ENCODE peak calls at places on chromosomes 4 and X, in nine cellular contexts. F, W, B, S, U, V, H, L and K are unnamed samples. For H3K4me1 and H3K36me3, the result is how much of the 10 kb centered on the place peaks cover.

GRCh38 chr4:27046851-27047250 is 186.2 kb downstream of the STIM2 start:
- DNase-seq in F (no peak), W (no peak), B (no peak), S (no peak), U (no peak), V (no peak), H (no peak), L (no peak), K (no peak)

GRCh38 chr4:52106701-52107100 is 55.6 kb downstream of the SPATA18 start:
- DNase-seq in F (no peak), W (no peak), B (no peak), S (no peak), U (no peak), V (no peak), H (no peak), L (no peak), K (no peak)

GRCh38 chrX:130725519-130725918 is 177.5 kb downstream of the ENOX2 start:
- DNase-seq in F (no peak), W (no peak), B (no peak), S (no peak), U (no peak), V (peak), H (no peak), L (no peak), K (no peak)

GRCh38 chrX:34918091-34918736 is 24.4 kb upstream of the FAM47B start:
- DNase-seq in F (no peak), W (no peak), B (peak), S (no peak), U (no peak), V (peak), H (no peak), L (no peak), K (no peak)

GRCh38 chrX:27995611-27996010 is 14.4 kb upstream of the DCAF8L1 start:
- DNase-seq in F (no peak), W (no peak), B (no peak), S (no peak), U (no peak), V (no peak), H (no peak), L (no peak), K (no peak)

GRCh38 chrX:19554786-19555185 is 39.5 kb upstream of the MAP3K15 start:
- DNase-seq in F (no peak), W (no peak), B (peak), S (no peak), U (no peak), V (peak), H (no peak), L (no peak), K (no peak)

GRCh38 chr4:34732170-34732569 is 1512.1 kb downstream of the ARAP2 start:
- DNase-seq in F (no peak), W (no peak), B (no peak), S (no peak), U (no peak), V (no peak), H (no peak), L (no peak), K (no peak)

GRCh38 chr4:176084769-176085168 is 19.1 kb downstream of the WDR17 start:
- DNase-seq in F (no peak), W (no peak), B (no peak), S (no peak), U (no peak), V (no peak), H (no peak), L (no peak), K (no peak)

GRCh38 chrX:48826135-48826875 is at the start of gene ERAS:
- DNase-seq in F (no peak), W (no peak), B (no peak), S (no peak), U (no peak), V (no peak), H (no peak), L (no peak), K (no peak)

GRCh38 chr4:6338175-6338950 is 68.7 kb downstream of the WFS1 start:
- DNase-seq in F (no peak), W (no peak), B (no peak), S (no peak), U (no peak), V (no peak), H (peak), L (no peak), K (no peak)

GRCh38 chr4:6334203-6334887 is 64.7 kb downstream of the WFS1 start:
- DNase-seq in F (no peak), W (no peak), B (no peak), S (no peak), U (no peak), V (no peak), H (peak), L (no peak), K (no peak)

GRCh38 chr4:6337331-6337935 is 67.8 kb downstream of the WFS1 start:
- DNase-seq in F (no peak), W (no peak), B (no peak), S (no peak), U (no peak), V (no peak), H (peak), L (no peak), K (no peak)

GRCh38 chr4:6335040-6335590 is 65.5 kb downstream of the WFS1 start:
- DNase-seq in F (no peak), W (no peak), B (no peak), S (no peak), U (no peak), V (no peak), H (peak), L (no peak), K (no peak)

DNA sequence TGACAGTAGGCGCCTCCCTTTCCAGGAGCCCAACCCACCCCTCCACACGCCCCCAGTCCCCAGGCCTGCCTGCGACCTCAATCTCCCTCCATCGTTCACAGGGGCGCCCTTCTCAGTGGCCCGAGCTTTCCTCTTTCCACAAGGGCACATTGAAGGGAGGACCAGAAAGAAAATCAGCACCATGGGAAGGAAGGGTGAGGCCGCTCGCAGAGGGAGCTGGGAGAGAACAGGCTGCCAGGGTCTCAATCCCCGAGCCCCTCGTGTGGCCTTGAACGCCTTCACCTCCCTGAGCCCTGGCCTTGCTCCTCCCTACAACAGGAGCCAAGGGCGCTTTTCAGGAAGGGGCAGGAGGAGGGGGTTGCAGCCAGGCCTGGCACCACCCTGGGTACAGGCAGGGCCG is 66.5 kb downstream of the WFS1 start:
- DNase-seq in F (no peak), W (no peak), B (no peak), S (no peak), U (no peak), V (no peak), H (peak), L (no peak), K (no peak)
- H3K4me1 ChIP-seq in F (under half), W (under half), B (under half), S (under half), U (under half), V (under half), H (under half), L (under half), K (under half)

GRCh38 chrX:132810964-132811712 is 147.3 kb downstream of the HS6ST2 start:
- DNase-seq in F (no peak), W (no peak), B (no peak), S (no peak), U (no peak), V (no peak), H (no peak), L (no peak), K (no peak)
- TF ChIP-seq CTCF in F (no peak), W (no peak), B (no peak), S (no peak), U (no peak), V (no peak), H (no peak), L (no peak), K (no peak)

GRCh38 chr4:150949943-150950342 is 65.1 kb downstream of the LRBA start:
- DNase-seq in F (no peak), W (no peak), B (no peak), S (no peak), U (no peak), V (no peak), H (no peak), L (no peak), K (no peak)
- H3K36me3 ChIP-seq in F (under half), W (under half), B (under half), S (under half), U (under half), V (under half), H (under half), L (under half), K (under half)

DNA sequence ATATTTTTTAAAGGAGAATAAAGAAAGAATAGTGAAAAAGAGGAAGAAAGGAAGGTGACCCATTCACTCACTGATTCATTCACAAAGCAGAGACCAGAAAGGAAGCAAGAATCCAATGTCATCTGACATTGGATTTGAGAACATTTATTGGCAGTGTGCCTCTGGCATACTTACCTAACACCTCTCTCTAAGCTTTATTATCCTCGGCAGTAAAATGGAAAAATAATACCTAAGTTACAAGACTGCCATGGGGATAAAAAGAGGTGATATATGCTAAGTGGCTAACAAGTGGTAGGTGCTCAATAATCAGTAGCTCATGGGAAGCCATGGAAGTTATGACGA is 41.6 kb upstream of the PPARGC1A start:
- DNase-seq in F (no peak), W (no peak), B (no peak), S (no peak), U (no peak), V (no peak), H (no peak), L (no peak), K (no peak)
- H3K4me1 ChIP-seq in F (under half), W (under half), B (under half), S (under half), U (under half), V (under half), H (under half), L (under half), K (under half)

DNA sequence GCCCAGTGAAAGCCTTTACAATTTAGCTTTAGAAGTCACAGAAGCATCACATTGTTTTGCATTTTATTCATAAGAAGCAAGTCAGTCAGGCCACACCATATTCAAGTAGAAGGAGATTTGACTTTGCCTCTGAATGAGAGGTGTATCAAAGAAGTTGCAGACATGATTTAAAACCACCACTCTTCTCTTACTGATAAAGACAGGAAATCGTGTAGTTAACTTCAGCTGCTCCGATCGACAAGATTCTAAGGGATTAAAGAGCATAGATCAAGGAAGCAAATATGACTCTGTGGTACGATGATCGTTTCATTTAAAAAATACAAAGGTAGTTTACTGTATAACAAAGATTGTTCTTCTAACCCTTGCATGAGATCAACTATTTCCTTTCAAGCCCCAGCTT is 328.0 kb upstream of the PPP1R2C start:
- DNase-seq in F (no peak), W (no peak), B (no peak), S (no peak), U (no peak), V (no peak), H (no peak), L (no peak), K (no peak)
- TF ChIP-seq CTCF in F (no peak), W (no peak), B (no peak), S (no peak), U (no peak), V (no peak), H (no peak), L (no peak), K (no peak)

DNA sequence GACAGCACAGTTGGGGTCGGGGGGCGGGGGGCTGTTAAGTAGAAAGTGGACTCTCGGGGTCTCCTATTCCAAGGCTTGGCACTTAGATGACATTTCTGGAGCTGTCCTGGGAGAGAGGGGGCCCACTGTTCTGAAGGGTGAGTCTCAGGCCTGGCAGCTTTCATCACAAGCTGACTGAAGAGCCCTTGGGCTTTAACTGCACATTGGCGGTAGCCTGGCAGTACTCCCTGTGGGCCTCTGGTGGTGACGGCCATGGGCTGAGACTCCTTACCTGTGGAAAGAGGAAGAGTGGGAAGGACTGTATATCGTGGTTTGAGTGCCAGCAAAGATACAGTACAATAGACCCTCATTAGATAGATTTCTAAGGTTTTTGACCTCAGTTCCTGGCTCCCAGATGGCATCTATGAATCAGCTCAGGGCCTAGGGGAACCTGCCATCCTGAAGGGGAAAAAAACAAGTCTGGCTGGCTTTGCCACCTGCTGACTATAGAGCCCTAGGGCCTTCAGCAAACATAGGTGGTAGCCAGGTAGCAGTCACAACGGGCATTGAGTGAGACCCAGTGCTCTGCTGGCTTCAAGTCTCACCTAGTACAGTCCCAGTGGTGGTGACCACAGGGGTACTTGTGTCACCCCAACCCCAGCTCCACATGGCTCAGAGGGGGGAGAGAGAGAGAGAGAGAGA is 87.9 kb downstream of the ANKRD17 start:
- DNase-seq in F (no peak), W (no peak), B (no peak), S (no peak), U (no peak), V (peak), H (peak), L (no peak), K (no peak)
- H3K36me3 ChIP-seq in F (under half), W (under half), B (under half), S (half or more), U (half or more), V (under half), H (under half), L (half or more), K (half or more)

GRCh38 chr4:5924466-5925125 is 31.7 kb upstream of the CRMP1 start:
- DNase-seq in F (no peak), W (no peak), B (no peak), S (no peak), U (no peak), V (no peak), H (peak), L (peak), K (peak)
- H3K4me1 ChIP-seq in F (under half), W (under half), B (under half), S (under half), U (under half), V (under half), H (under half), L (under half), K (under half)

DNA sequence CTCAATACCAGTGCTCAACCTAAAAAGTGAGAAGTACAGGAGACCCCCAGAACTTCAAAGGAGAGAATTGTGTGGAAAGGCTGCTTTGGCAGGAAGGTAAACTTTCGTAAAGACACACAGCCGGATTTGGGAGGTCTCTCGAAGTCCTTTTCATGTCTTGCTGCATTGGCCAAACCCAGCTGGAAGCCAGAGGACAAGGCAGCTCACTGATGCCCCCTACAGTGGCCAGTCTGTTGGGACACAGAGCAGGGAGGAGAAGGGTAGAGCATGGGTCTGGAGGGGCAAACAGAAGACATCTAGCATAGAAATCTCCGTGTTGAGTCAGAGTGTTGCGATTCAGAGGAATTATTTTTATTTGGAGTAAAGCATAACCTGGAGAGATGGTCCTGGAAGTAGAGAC is 198.9 kb downstream of the ANK2 start:
- DNase-seq in F (no peak), W (no peak), B (no peak), S (no peak), U (no peak), V (no peak), H (no peak), L (peak), K (no peak)
- TF ChIP-seq CTCF in F (no peak), W (no peak), B (no peak), S (no peak), U (no peak), V (no peak), H (peak), L (peak), K (no peak)